ENCODE peak calls at places on chromosomes 7 and 10, in four cellular contexts. One of them, this sample, is unnamed.

GRCh38 chr7:81233208-81233940 is 314.5 kb upstream of the SEMA3C start:
- DNase-seq in D721Med: no peak
- DNase-seq in WTC11: no peak
- DNase-seq in MM.1S: no peak
- DNase-seq in this sample: no peak

GRCh38 chr10:129815898-129816665 is 148.0 kb downstream of the EBF3 start:
- DNase-seq in D721Med: no peak
- DNase-seq in WTC11: no peak
- DNase-seq in MM.1S: no peak
- DNase-seq in this sample: no peak

GRCh38 chr7:37032258-37032601 is 307.9 kb upstream of the AOAH start:
- DNase-seq in D721Med: no peak
- DNase-seq in WTC11: no peak
- DNase-seq in MM.1S: no peak
- DNase-seq in this sample: no peak

GRCh38 chr10:125165584-125166340 is 5.4 kb upstream of the CTBP2 start:
- DNase-seq in D721Med: no peak
- DNase-seq in WTC11: no peak
- DNase-seq in MM.1S: no peak
- DNase-seq in this sample: no peak

GRCh38 chr10:48452879-48453412 is 146.5 kb downstream of the MAPK8 start:
- DNase-seq in D721Med: no peak
- DNase-seq in WTC11: no peak
- DNase-seq in MM.1S: no peak
- DNase-seq in this sample: no peak

GRCh38 chr7:20201380-20201779 is 15.8 kb downstream of the MACC1 start:
- DNase-seq in D721Med: no peak
- DNase-seq in WTC11: peak; percentile 38
- DNase-seq in MM.1S: no peak
- DNase-seq in this sample: no peak

GRCh38 chr7:8536431-8536830 is 103.0 kb downstream of the NXPH1 start:
- DNase-seq in D721Med: no peak
- DNase-seq in WTC11: no peak
- DNase-seq in MM.1S: no peak
- DNase-seq in this sample: no peak

GRCh38 chr7:71198887-71199286 is 66.9 kb downstream of the GALNT17 start:
- DNase-seq in D721Med: no peak
- DNase-seq in WTC11: no peak
- DNase-seq in MM.1S: no peak
- DNase-seq in this sample: no peak

GRCh38 chr10:31399631-31400030 is 80.6 kb downstream of the ZEB1 start:
- DNase-seq in D721Med: no peak
- DNase-seq in WTC11: no peak
- DNase-seq in MM.1S: no peak
- DNase-seq in this sample: no peak

GRCh38 chr7:148515728-148516715 is 74.5 kb upstream of the C7orf33 start:
- DNase-seq in D721Med: no peak
- DNase-seq in WTC11: no peak
- DNase-seq in MM.1S: no peak
- DNase-seq in this sample: no peak

GRCh38 chr10:71060636-71061426 is 151.5 kb upstream of the UNC5B start:
- DNase-seq in D721Med: peak; percentile 63
- DNase-seq in WTC11: no peak
- DNase-seq in MM.1S: no peak
- DNase-seq in this sample: no peak

GRCh38 chr10:79101560-79101971 is 32.8 kb downstream of the ZMIZ1 start:
- DNase-seq in D721Med: no peak
- DNase-seq in WTC11: no peak
- DNase-seq in MM.1S: no peak
- DNase-seq in this sample: no peak

GRCh38 chr7:100130608-100131453 is 4.1 kb downstream of the MBLAC1 start:
- DNase-seq in D721Med: no peak
- DNase-seq in WTC11: peak; percentile 96
- DNase-seq in MM.1S: peak; percentile 64
- DNase-seq in this sample: peak; percentile 96

GRCh38 chr10:72637398-72637857 is 11.5 kb upstream of the MICU1 start:
- DNase-seq in D721Med: no peak
- DNase-seq in WTC11: no peak
- DNase-seq in MM.1S: no peak
- DNase-seq in this sample: no peak

GRCh38 chr10:16967000-16967865 is 150.0 kb upstream of the RSU1 start:
- DNase-seq in D721Med: no peak
- DNase-seq in WTC11: no peak
- DNase-seq in MM.1S: no peak
- DNase-seq in this sample: no peak

GRCh38 chr10:48247680-48248079 is 26.8 kb downstream of the FRMPD2 start:
- DNase-seq in D721Med: no peak
- DNase-seq in WTC11: no peak
- DNase-seq in MM.1S: no peak
- DNase-seq in this sample: no peak

GRCh38 chr10:43384252-43385221 is 13.1 kb downstream of the FXYD4 start:
- DNase-seq in D721Med: no peak
- DNase-seq in WTC11: no peak
- DNase-seq in MM.1S: no peak
- DNase-seq in this sample: no peak

GRCh38 chr7:150572496-150572895 is 5.3 kb downstream of the GIMAP4 start:
- DNase-seq in D721Med: no peak
- DNase-seq in WTC11: no peak
- DNase-seq in MM.1S: no peak
- DNase-seq in this sample: no peak

GRCh38 chr10:6128591-6129383 is 40.0 kb downstream of the RBM17 start:
- DNase-seq in D721Med: no peak
- DNase-seq in WTC11: no peak
- DNase-seq in MM.1S: peak; percentile 23
- DNase-seq in this sample: no peak

GRCh38 chr7:132503415-132503814 is 72.9 kb downstream of the PLXNA4 start:
- DNase-seq in D721Med: no peak
- DNase-seq in WTC11: peak; percentile 40
- DNase-seq in MM.1S: no peak
- DNase-seq in this sample: no peak

GRCh38 chr7:154364156-154364555 is 312.0 kb downstream of the DPP6 start:
- DNase-seq in D721Med: no peak
- DNase-seq in WTC11: no peak
- DNase-seq in MM.1S: no peak
- DNase-seq in this sample: no peak

GRCh38 chr10:102240467-102241036 is 760 bp downstream of the PITX3 start:
- DNase-seq in D721Med: no peak
- DNase-seq in WTC11: peak; percentile 26
- DNase-seq in MM.1S: no peak
- DNase-seq in this sample: no peak

GRCh38 chr10:75291800-75292199 is 56.0 kb upstream of the COMTD1 start:
- DNase-seq in D721Med: no peak
- DNase-seq in WTC11: no peak
- DNase-seq in MM.1S: no peak
- DNase-seq in this sample: no peak

GRCh38 chr7:22574756-22575517 is 74.9 kb upstream of the STEAP1B start:
- DNase-seq in D721Med: no peak
- DNase-seq in WTC11: no peak
- DNase-seq in MM.1S: no peak
- DNase-seq in this sample: no peak

GRCh38 chr7:22571776-22572175 is 71.8 kb upstream of the STEAP1B start:
- DNase-seq in D721Med: no peak
- DNase-seq in WTC11: no peak
- DNase-seq in MM.1S: no peak
- DNase-seq in this sample: no peak

GRCh38 chr7:22569586-22570321 is 69.8 kb upstream of the STEAP1B start:
- DNase-seq in D721Med: no peak
- DNase-seq in WTC11: no peak
- DNase-seq in MM.1S: no peak
- DNase-seq in this sample: no peak

GRCh38 chr7:22572937-22573336 is 72.9 kb upstream of the STEAP1B start:
- DNase-seq in D721Med: no peak
- DNase-seq in WTC11: no peak
- DNase-seq in MM.1S: no peak
- DNase-seq in this sample: no peak

GRCh38 chr7:22572292-22572691 is 72.3 kb upstream of the STEAP1B start:
- DNase-seq in D721Med: no peak
- DNase-seq in WTC11: no peak
- DNase-seq in MM.1S: no peak
- DNase-seq in this sample: no peak
- TF ChIP-seq CTCF in D721Med: no peak
- TF ChIP-seq CTCF in WTC11: no peak
- TF ChIP-seq CTCF in MM.1S: no peak
- TF ChIP-seq CTCF in this sample: no peak

GRCh38 chr10:131310904-131311660 is 439 bp downstream of the TCERG1L start:
- DNase-seq in D721Med: no peak
- DNase-seq in WTC11: no peak
- DNase-seq in MM.1S: no peak
- DNase-seq in this sample: no peak

GRCh38 chr10:131313377-131313776 is 1.9 kb upstream of the TCERG1L start:
- DNase-seq in D721Med: no peak
- DNase-seq in WTC11: no peak
- DNase-seq in MM.1S: no peak
- DNase-seq in this sample: no peak

GRCh38 chr10:131312261-131312801 is 810 bp upstream of the TCERG1L start:
- DNase-seq in D721Med: no peak
- DNase-seq in WTC11: peak; percentile 39
- DNase-seq in MM.1S: no peak
- DNase-seq in this sample: peak; percentile 80

GRCh38 chr10:131311661-131312260 is at the start of gene TCERG1L:
- DNase-seq in D721Med: no peak
- DNase-seq in WTC11: peak; percentile 15
- DNase-seq in MM.1S: no peak
- DNase-seq in this sample: peak; percentile 63

GRCh38 chr10:131310054-131310903 is 1.2 kb downstream of the TCERG1L start:
- DNase-seq in D721Med: no peak
- DNase-seq in WTC11: no peak
- DNase-seq in MM.1S: no peak
- DNase-seq in this sample: no peak
- TF ChIP-seq CTCF in D721Med: no peak
- TF ChIP-seq CTCF in WTC11: no peak
- TF ChIP-seq CTCF in MM.1S: no peak
- TF ChIP-seq CTCF in this sample: peak; percentile 69

DNA sequence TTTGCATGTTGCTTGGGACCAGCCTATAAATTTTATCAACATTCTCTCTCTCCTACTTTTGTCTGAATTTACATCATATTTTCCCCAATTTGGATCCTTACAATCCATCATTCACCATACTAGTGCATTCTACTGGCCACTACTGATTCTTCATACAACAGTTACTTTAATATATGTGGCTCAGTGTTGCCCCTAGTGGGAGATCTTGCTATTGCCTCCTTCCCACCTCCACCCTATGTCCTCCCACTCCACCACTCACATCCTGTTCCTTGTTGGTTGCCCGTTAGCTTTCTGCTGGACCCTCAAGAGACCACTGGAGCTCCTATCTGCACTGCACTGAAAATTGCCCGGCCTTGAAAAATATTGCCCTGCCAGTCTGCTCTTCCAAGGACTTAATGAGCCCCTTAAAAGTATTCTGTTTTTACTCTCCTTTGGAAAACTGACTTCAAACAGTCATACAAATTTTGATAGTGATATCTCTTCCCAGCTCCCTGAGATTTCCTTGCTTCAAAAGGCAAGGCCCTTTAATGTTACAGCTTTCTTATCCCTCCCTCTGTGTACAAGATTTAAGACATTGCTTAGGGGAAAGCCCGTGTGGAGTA is 243.2 kb upstream of the TMEM229A start:
- DNase-seq in D721Med: no peak
- DNase-seq in WTC11: peak; percentile 68
- DNase-seq in MM.1S: peak; percentile 55
- DNase-seq in this sample: peak; percentile 39
- TF ChIP-seq CTCF in D721Med: peak; percentile 44
- TF ChIP-seq CTCF in WTC11: peak; percentile 71
- TF ChIP-seq CTCF in MM.1S: peak; percentile 83
- TF ChIP-seq CTCF in this sample: peak; percentile 65

GRCh38 chr10:8053446-8054242 is 844 bp upstream of the GATA3 start:
- DNase-seq in D721Med: peak; percentile 81
- DNase-seq in WTC11: peak; percentile 93
- DNase-seq in MM.1S: peak; percentile 16
- DNase-seq in this sample: peak; percentile 85
- TF ChIP-seq CTCF in D721Med: peak; percentile 59
- TF ChIP-seq CTCF in WTC11: peak; percentile 66
- TF ChIP-seq CTCF in MM.1S: no peak
- TF ChIP-seq CTCF in this sample: peak; percentile 85

GRCh38 chr7:133829336-133829897 is 297.7 kb upstream of the LRGUK start:
- DNase-seq in D721Med: no peak
- DNase-seq in WTC11: no peak
- DNase-seq in MM.1S: no peak
- DNase-seq in this sample: no peak
- TF ChIP-seq CTCF in D721Med: no peak
- TF ChIP-seq CTCF in WTC11: no peak
- TF ChIP-seq CTCF in MM.1S: no peak
- TF ChIP-seq CTCF in this sample: no peak

DNA sequence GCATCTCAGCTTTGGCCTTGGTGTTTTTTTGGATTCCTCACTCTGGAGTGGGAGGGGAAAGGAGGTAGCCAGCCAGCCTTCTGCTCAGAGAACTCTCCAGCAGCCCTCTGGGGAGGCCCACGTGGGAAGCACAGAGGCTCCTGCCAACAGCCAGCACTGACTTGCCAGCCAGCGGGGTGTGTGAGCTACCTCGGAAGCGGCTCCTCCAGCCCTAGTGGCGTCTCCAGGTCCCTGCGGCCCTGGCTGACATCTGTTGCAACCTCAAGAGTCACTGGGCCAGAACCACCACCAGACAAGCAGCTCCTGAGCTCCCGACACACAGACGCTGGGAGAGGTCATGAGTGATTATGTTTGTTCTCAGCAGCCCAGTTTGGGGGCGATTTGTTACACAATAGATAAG is 180.2 kb upstream of the FZD8 start:
- DNase-seq in D721Med: no peak
- DNase-seq in WTC11: peak; percentile 73
- DNase-seq in MM.1S: no peak
- DNase-seq in this sample: peak; percentile 5
- TF ChIP-seq CTCF in D721Med: no peak
- TF ChIP-seq CTCF in WTC11: no peak
- TF ChIP-seq CTCF in MM.1S: no peak
- TF ChIP-seq CTCF in this sample: peak; percentile 19

GRCh38 chr7:9983048-9983447 is 990.6 kb upstream of the PHF14 start:
- DNase-seq in D721Med: no peak
- DNase-seq in WTC11: no peak
- DNase-seq in MM.1S: no peak
- DNase-seq in this sample: no peak
- TF ChIP-seq CTCF in D721Med: no peak
- TF ChIP-seq CTCF in WTC11: no peak
- TF ChIP-seq CTCF in MM.1S: no peak
- TF ChIP-seq CTCF in this sample: no peak

GRCh38 chr10:98855403-98856189 is 380.1 kb downstream of the HPSE2 start:
- DNase-seq in D721Med: no peak
- DNase-seq in WTC11: no peak
- DNase-seq in MM.1S: peak; percentile 61
- DNase-seq in this sample: no peak

GRCh38 chr10:98861962-98862361 is 373.7 kb downstream of the HPSE2 start:
- DNase-seq in D721Med: no peak
- DNase-seq in WTC11: no peak
- DNase-seq in MM.1S: no peak
- DNase-seq in this sample: no peak

GRCh38 chr10:98852686-98853085 is 383.0 kb downstream of the HPSE2 start:
- DNase-seq in D721Med: no peak
- DNase-seq in WTC11: no peak
- DNase-seq in MM.1S: no peak
- DNase-seq in this sample: no peak

DNA sequence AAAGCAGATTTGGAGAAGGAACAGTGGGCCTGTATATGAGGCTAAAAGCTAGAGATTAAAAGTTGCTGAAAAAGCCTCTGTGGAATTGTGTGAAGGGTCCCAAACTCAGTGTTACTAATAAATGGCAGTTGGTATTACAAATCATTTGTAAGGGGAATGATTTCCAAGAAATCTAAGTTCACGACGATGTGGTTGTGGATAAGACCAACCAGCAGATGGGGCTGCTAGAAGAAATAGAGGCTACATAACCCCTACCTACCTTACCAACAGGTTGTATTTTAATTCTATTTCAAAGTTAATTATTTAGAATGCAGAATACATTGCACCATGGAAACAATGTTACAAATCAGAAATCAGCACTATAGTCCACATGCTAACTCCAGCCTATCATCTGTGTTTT is 377.1 kb downstream of the HPSE2 start:
- DNase-seq in D721Med: no peak
- DNase-seq in WTC11: peak; percentile 13
- DNase-seq in MM.1S: no peak
- DNase-seq in this sample: no peak
- TF ChIP-seq CTCF in D721Med: peak; percentile 26
- TF ChIP-seq CTCF in WTC11: no peak
- TF ChIP-seq CTCF in MM.1S: no peak
- TF ChIP-seq CTCF in this sample: peak; percentile 36